ENCODE peak calls at places on chromosomes 11 and 22, in seven cellular contexts. One of them, this sample, is unnamed.

GRCh38 chr11:30878400-30878799 is 292.2 kb upstream of the MPPED2 start:
- DNase-seq in EL: no peak
- DNase-seq in NCI-H510A: no peak
- DNase-seq in CD4-positive, alpha-beta T cell: no peak
- DNase-seq in AML-193: no peak
- DNase-seq in M059J: no peak
- DNase-seq in D341Med: no peak
- DNase-seq in this sample: no peak

GRCh38 chr11:69080361-69080973 is 31.7 kb downstream of the TPCN2 start:
- DNase-seq in EL: peak; percentile 81
- DNase-seq in M059J: peak; percentile 90
- DNase-seq in D341Med: no peak
- DNase-seq in NCI-H510A: no peak
- DNase-seq in AML-193: no peak
- DNase-seq in CD4-positive, alpha-beta T cell: no peak
- DNase-seq in this sample: peak; percentile 89

GRCh38 chr11:113859665-113860064 is 15.7 kb downstream of the USP28 start:
- DNase-seq in AML-193: no peak
- DNase-seq in CD4-positive, alpha-beta T cell: no peak
- DNase-seq in D341Med: no peak
- DNase-seq in NCI-H510A: no peak
- DNase-seq in EL: no peak
- DNase-seq in M059J: peak; percentile 7
- DNase-seq in this sample: no peak

GRCh38 chr11:109641549-109641948 is 219.6 kb downstream of the C11orf87 start:
- DNase-seq in D341Med: no peak
- DNase-seq in EL: peak; percentile 46
- DNase-seq in M059J: peak; percentile 33
- DNase-seq in AML-193: no peak
- DNase-seq in NCI-H510A: no peak
- DNase-seq in CD4-positive, alpha-beta T cell: no peak
- DNase-seq in this sample: no peak

GRCh38 chr11:1202154-1202775 is 20.6 kb upstream of the MUC5B start:
- DNase-seq in AML-193: no peak
- DNase-seq in EL: no peak
- DNase-seq in NCI-H510A: no peak
- DNase-seq in D341Med: peak; percentile 66
- DNase-seq in CD4-positive, alpha-beta T cell: no peak
- DNase-seq in M059J: peak; percentile 27
- DNase-seq in this sample: peak; percentile 84

GRCh38 chr22:44211256-44211945 is 30.7 kb downstream of the PARVG start:
- DNase-seq in EL: no peak
- DNase-seq in AML-193: no peak
- DNase-seq in D341Med: no peak
- DNase-seq in NCI-H510A: no peak
- DNase-seq in CD4-positive, alpha-beta T cell: no peak
- DNase-seq in M059J: no peak
- DNase-seq in this sample: peak; percentile 64

GRCh38 chr11:125257185-125257584 is 92.6 kb downstream of the PKNOX2 start:
- DNase-seq in NCI-H510A: no peak
- DNase-seq in CD4-positive, alpha-beta T cell: no peak
- DNase-seq in AML-193: no peak
- DNase-seq in M059J: no peak
- DNase-seq in EL: no peak
- DNase-seq in D341Med: no peak
- DNase-seq in this sample: no peak

GRCh38 chr22:45330548-45330947 is 20.8 kb downstream of the FAM118A start:
- DNase-seq in AML-193: no peak
- DNase-seq in NCI-H510A: no peak
- DNase-seq in M059J: no peak
- DNase-seq in EL: no peak
- DNase-seq in D341Med: no peak
- DNase-seq in CD4-positive, alpha-beta T cell: no peak
- DNase-seq in this sample: no peak

GRCh38 chr22:44701824-44702478 is at the start of gene PRR5:
- DNase-seq in CD4-positive, alpha-beta T cell: peak; percentile 71
- DNase-seq in NCI-H510A: no peak
- DNase-seq in M059J: no peak
- DNase-seq in EL: peak; percentile 87
- DNase-seq in AML-193: peak; percentile 65
- DNase-seq in D341Med: peak; percentile 98
- DNase-seq in this sample: peak; percentile 90

GRCh38 chr11:104799251-104799650 is 99.0 kb downstream of the CASP12 start:
- DNase-seq in CD4-positive, alpha-beta T cell: no peak
- DNase-seq in AML-193: no peak
- DNase-seq in M059J: no peak
- DNase-seq in D341Med: no peak
- DNase-seq in NCI-H510A: no peak
- DNase-seq in EL: no peak
- DNase-seq in this sample: no peak

GRCh38 chr22:46569055-46569847 is 31.8 kb upstream of the CELSR1 start:
- DNase-seq in D341Med: no peak
- DNase-seq in AML-193: no peak
- DNase-seq in NCI-H510A: no peak
- DNase-seq in CD4-positive, alpha-beta T cell: no peak
- DNase-seq in M059J: no peak
- DNase-seq in EL: no peak
- DNase-seq in this sample: no peak

GRCh38 chr11:473415-473814 is 23.3 kb downstream of the PTDSS2 start:
- DNase-seq in CD4-positive, alpha-beta T cell: no peak
- DNase-seq in AML-193: no peak
- DNase-seq in D341Med: no peak
- DNase-seq in NCI-H510A: no peak
- DNase-seq in M059J: no peak
- DNase-seq in EL: no peak
- DNase-seq in this sample: no peak

GRCh38 chr11:132601863-132602262 is 930.4 kb downstream of the OPCML start:
- DNase-seq in CD4-positive, alpha-beta T cell: no peak
- DNase-seq in M059J: no peak
- DNase-seq in EL: peak; percentile 47
- DNase-seq in D341Med: no peak
- DNase-seq in NCI-H510A: no peak
- DNase-seq in AML-193: no peak
- DNase-seq in this sample: no peak